ENCODE peak calls at places on chromosomes 12 and 14, in five cellular contexts. R is GM12878, H is HepG2, K is SK-N-SH, G is K562. B is an unnamed sample.

GRCh38 chr14:25111061-25111601 is 61.2 kb upstream of the STXBP6 start:
- DNase-seq in K (no peak), H (peak), G (no peak), R (no peak), B (no peak)

GRCh38 chr12:65899289-65899688 is 75.0 kb downstream of the HMGA2 start:
- DNase-seq in K (no peak), H (no peak), R (no peak), G (no peak), B (no peak)

GRCh38 chr14:82403972-82404371 is 870.3 kb upstream of the SEL1L start:
- DNase-seq in H (no peak), R (no peak), K (no peak), G (no peak), B (no peak)

GRCh38 chr14:43595373-43595772 is 911.7 kb downstream of the FSCB start:
- DNase-seq in H (no peak), K (no peak), R (no peak), G (no peak), B (no peak)

GRCh38 chr14:32657081-32657480 is 281.6 kb upstream of the NPAS3 start:
- DNase-seq in H (peak), G (no peak), K (no peak), R (peak), B (no peak)

GRCh38 chr12:113875681-113876080 is 90.4 kb downstream of the RBM19 start:
- DNase-seq in G (no peak), H (no peak), R (no peak), K (no peak), B (no peak)

GRCh38 chr14:97791906-97792305 is 994.7 kb downstream of the VRK1 start:
- DNase-seq in K (no peak), G (no peak), R (no peak), H (no peak), B (no peak)

GRCh38 chr12:47878918-47879481 is 25.8 kb downstream of the VDR start:
- DNase-seq in G (no peak), K (no peak), H (no peak), R (no peak), B (no peak)

GRCh38 chr12:93902192-93902591 is 225.0 kb downstream of the CRADD start:
- DNase-seq in G (no peak), R (no peak), K (no peak), H (no peak), B (no peak)

GRCh38 chr12:92124708-92125067 is 21.0 kb downstream of the BTG1 start:
- DNase-seq in R (no peak), K (no peak), H (no peak), G (no peak), B (no peak)

GRCh38 chr12:21695896-21696295 is 38.3 kb upstream of the LDHB start:
- DNase-seq in G (no peak), H (no peak), R (no peak), K (no peak), B (no peak)

GRCh38 chr14:99579903-99580570 is 24.0 kb downstream of the CCDC85C start:
- DNase-seq in R (no peak), K (peak), H (no peak), G (peak), B (peak)

GRCh38 chr14:105067140-105067968 is 2.1 kb upstream of the GPR132 start:
- DNase-seq in R (peak), H (no peak), K (no peak), G (no peak), B (no peak)

GRCh38 chr14:101116065-101116464 is 212.5 kb upstream of the RTL1 start:
- DNase-seq in G (no peak), H (no peak), R (no peak), K (no peak), B (no peak)

GRCh38 chr14:100629696-100630095 is 42.5 kb upstream of the BEGAIN start:
- DNase-seq in H (no peak), G (no peak), R (no peak), K (no peak), B (no peak)

GRCh38 chr12:8446642-8447547 is 8.9 kb upstream of the CLEC6A start:
- DNase-seq in G (no peak), K (no peak), R (no peak), H (no peak), B (no peak)

GRCh38 chr12:42483534-42483857 is 106.0 kb downstream of the PRICKLE1 start:
- DNase-seq in R (no peak), H (no peak), K (peak), G (peak), B (no peak)

GRCh38 chr12:14934511-14934910 is 3.8 kb downstream of the ERP27 start:
- DNase-seq in R (no peak), K (no peak), H (no peak), G (no peak), B (no peak)

GRCh38 chr12:42504049-42504448 is 85.5 kb downstream of the PRICKLE1 start:
- DNase-seq in G (no peak), H (no peak), R (no peak), K (peak), B (no peak)

GRCh38 chr14:32254952-32255679 is 52.0 kb upstream of the RNU6-8 start:
- DNase-seq in K (peak), G (peak), H (peak), R (no peak), B (peak)

GRCh38 chr12:32666018-32666417 is 13.1 kb upstream of the DNM1L start:
- DNase-seq in H (no peak), R (no peak), G (no peak), K (no peak), B (no peak)

GRCh38 chr14:101721951-101722661 is 39.4 kb upstream of the PPP2R5C start:
- DNase-seq in K (no peak), G (peak), R (no peak), H (peak), B (no peak)

GRCh38 chr12:46956451-46957035 is 122.9 kb upstream of the PCED1B start:
- DNase-seq in K (no peak), R (no peak), H (no peak), G (no peak), B (no peak)

GRCh38 chr14:63045612-63046320 is 508 bp upstream of the KCNH5 start:
- DNase-seq in G (no peak), K (peak), H (peak), R (no peak), B (no peak)

GRCh38 chr14:60356921-60357550 is 108.0 kb downstream of the PPM1A start:
- DNase-seq in G (no peak), R (no peak), K (peak), H (no peak), B (no peak)

GRCh38 chr12:50685641-50686040 is 78.3 kb upstream of the ATF1 start:
- DNase-seq in R (no peak), G (no peak), K (no peak), H (no peak), B (no peak)

GRCh38 chr12:53425515-53426150 is 2.0 kb downstream of the AMHR2 start:
- DNase-seq in H (no peak), K (no peak), G (peak), R (no peak), B (no peak)

GRCh38 chr12:53430116-53430515 is 6.5 kb downstream of the AMHR2 start:
- DNase-seq in R (no peak), G (no peak), H (no peak), K (no peak), B (no peak)

GRCh38 chr12:53431187-53431586 is 7.5 kb downstream of the AMHR2 start:
- DNase-seq in H (no peak), R (no peak), G (no peak), K (no peak), B (no peak)

GRCh38 chr12:53428741-53429140 is 5.1 kb downstream of the AMHR2 start:
- DNase-seq in H (no peak), R (no peak), K (no peak), G (no peak), B (no peak)

DNA sequence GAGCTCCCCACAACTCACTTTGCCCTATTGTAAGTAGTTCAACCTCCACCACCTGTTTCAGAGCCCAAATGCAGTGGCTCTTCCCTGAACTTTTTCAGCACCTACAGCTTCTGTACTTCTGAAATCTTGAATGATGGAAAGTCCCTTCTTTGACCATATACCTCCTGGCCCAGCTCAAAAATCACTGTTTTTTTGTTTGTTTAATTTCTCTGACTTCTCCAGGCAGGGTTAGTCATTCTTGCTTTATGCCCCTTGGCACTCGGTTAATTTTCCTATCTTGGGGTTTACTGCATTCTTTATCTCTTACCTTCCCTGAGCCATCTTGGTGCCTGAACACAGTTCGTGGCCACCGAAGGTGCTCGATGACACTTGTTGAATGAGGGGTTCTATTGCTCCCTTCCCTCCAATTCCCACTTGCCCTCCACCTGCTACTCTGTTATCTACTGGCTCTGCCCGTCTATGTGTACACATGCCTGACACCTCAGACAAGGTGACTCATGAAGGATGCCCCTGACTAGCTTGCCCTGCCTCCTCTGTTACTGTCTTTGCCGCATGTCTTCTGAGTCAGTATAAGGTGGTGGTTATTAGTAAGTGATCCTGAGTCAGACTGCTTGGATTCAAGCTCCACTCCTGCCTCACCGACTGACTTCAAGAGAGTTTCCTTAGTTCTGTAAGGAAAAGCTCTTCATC is 4.4 kb downstream of the AMHR2 start:
- DNase-seq in R (no peak), K (no peak), G (no peak), H (no peak), B (peak)
- TF ChIP-seq ZBTB33 in R (no peak), K (no peak), G (no peak), H (no peak), B (peak)

DNA sequence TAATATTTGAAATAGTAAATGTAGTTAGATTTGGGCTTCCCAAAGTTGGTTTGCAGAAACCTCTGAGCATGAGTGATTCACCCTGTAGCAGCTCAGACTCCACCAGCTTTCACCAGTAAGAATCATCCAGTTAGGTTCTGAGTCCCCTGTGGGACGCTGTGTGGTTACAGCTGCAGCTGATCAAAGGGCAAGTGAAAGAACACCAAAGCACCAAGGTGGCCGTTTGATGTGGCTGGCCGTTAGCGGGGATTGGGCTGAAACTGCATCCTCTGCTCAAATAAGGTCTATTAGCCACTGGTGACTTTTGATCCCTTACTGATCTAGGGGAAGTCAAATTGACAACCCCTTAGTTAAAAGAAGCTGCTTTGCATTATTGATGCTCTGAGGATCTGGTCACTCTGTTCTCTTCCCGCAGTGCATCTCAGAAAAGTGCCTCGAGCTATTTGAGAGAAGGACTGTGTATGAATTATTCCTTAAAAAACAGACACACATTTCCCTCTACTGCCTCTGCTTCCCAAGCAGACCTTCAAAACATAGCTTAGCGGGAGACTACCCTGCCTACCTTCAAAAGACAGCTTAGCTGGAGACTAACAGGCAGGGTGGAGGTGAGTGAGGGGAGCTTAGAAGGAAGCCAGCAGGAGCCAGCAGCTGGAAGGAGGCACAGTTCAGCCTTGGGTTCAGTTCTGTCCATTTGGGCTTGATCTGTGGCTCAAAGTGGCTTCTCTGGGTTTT is 3.7 kb downstream of the ABHD12B start:
- DNase-seq in H (peak), R (peak), G (no peak), K (no peak), B (no peak)
- TF ChIP-seq ZBTB33 in H (no peak), R (no peak), G (no peak), K (no peak), B (no peak)

GRCh38 chr12:45611495-45611894 is 118.0 kb upstream of the ARID2 start:
- DNase-seq in H (no peak), K (no peak), R (no peak), G (no peak), B (no peak)

GRCh38 chr12:45612044-45612794 is 117.3 kb upstream of the ARID2 start:
- DNase-seq in G (no peak), R (no peak), H (no peak), K (no peak), B (no peak)

GRCh38 chr12:45613855-45614254 is 115.7 kb upstream of the ARID2 start:
- DNase-seq in G (no peak), K (no peak), R (no peak), H (no peak), B (no peak)

GRCh38 chr12:45613306-45613705 is 116.2 kb upstream of the ARID2 start:
- DNase-seq in H (no peak), R (no peak), K (no peak), G (no peak), B (no peak)

GRCh38 chr12:45611061-45611460 is 118.4 kb upstream of the ARID2 start:
- DNase-seq in K (peak), R (no peak), G (no peak), H (no peak), B (no peak)
- TF ChIP-seq ZBTB33 in K (no peak), R (no peak), G (no peak), H (no peak), B (no peak)

GRCh38 chr12:121801601-121802484 is 2.0 kb upstream of the SETD1B start:
- DNase-seq in K (no peak), R (no peak), G (no peak), H (no peak), B (no peak)
- TF ChIP-seq ZBTB33 in K (no peak), R (no peak), G (no peak), H (no peak), B (no peak)

DNA sequence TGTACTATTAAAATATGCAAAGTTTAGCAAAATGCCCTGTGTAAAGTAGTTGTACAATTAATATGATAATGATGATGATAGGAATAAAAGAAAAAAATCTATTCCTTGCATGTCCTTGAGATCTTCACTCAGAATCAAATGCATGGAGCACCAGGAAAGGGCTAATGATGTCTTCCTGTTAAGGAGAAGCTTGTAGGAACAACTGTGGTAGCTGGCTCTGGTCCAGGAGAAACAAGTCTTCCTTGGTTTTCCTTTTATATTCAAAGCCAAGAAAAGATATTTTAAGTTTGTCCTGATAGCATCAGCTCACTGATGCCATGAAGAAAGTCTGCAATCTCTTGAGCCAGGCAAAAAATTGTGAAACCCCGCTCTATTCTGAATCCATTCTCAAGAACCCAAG is 138.9 kb downstream of the PIK3C2G start:
- DNase-seq in R (no peak), G (no peak), K (no peak), H (no peak), B (no peak)
- TF ChIP-seq ZBTB33 in R (no peak), G (no peak), K (no peak), H (no peak), B (no peak)

GRCh38 chr12:104219908-104220404 is 4.4 kb downstream of the TXNRD1 start:
- DNase-seq in K (peak), R (no peak), G (peak), H (peak), B (peak)
- TF ChIP-seq ZBTB33 in K (peak), R (no peak), G (no peak), H (no peak), B (peak)

GRCh38 chr14:85529803-85530574 is at the start of gene FLRT2:
- DNase-seq in R (no peak), G (no peak), K (no peak), H (no peak), B (no peak)
- TF ChIP-seq ZBTB33 in R (no peak), G (no peak), K (no peak), H (no peak), B (no peak)

DNA sequence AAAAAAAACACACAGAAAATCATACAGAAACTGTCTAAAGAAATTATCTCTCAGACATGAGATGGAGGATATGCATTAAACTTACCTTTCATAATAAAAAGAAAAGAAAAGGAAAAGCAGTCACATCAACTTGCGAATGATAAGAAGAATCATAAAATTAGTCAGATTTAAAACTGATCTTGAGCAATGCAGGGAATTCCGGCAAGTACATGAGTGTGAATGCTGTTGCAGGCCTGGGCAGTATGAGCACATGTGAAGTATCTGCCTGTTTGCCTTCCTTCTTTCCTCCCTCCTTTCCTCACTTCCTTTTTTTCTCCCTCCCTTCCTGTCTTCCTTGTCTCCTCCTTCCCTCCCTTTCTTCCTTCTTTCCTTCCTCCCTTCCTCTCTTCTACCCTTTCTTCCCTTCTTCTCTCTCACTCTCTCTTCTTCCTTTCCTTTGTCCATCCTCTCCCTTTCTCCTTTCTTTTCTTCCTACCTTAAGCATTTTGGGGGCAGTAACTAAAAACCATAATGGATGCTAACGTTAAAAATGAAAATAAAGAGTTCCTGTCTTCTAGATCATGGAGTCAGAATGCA is 38.5 kb upstream of the SLC6A15 start:
- DNase-seq in H (no peak), G (no peak), K (no peak), R (no peak), B (no peak)
- TF ChIP-seq ZBTB33 in H (no peak), G (no peak), K (no peak), R (no peak), B (no peak)

GRCh38 chr12:121240484-121241202 is 30.7 kb downstream of the P2RX4 start:
- DNase-seq in K (no peak), R (no peak), H (no peak), G (peak), B (no peak)

GRCh38 chr12:121238604-121239334 is 28.8 kb downstream of the P2RX4 start:
- DNase-seq in G (no peak), H (no peak), R (no peak), K (peak), B (no peak)

GRCh38 chr12:121239335-121239678 is 29.4 kb downstream of the P2RX4 start:
- DNase-seq in G (no peak), H (no peak), K (no peak), R (no peak), B (no peak)

GRCh38 chr12:121239704-121240420 is 29.9 kb downstream of the P2RX4 start:
- DNase-seq in H (no peak), R (no peak), G (no peak), K (no peak), B (no peak)

DNA sequence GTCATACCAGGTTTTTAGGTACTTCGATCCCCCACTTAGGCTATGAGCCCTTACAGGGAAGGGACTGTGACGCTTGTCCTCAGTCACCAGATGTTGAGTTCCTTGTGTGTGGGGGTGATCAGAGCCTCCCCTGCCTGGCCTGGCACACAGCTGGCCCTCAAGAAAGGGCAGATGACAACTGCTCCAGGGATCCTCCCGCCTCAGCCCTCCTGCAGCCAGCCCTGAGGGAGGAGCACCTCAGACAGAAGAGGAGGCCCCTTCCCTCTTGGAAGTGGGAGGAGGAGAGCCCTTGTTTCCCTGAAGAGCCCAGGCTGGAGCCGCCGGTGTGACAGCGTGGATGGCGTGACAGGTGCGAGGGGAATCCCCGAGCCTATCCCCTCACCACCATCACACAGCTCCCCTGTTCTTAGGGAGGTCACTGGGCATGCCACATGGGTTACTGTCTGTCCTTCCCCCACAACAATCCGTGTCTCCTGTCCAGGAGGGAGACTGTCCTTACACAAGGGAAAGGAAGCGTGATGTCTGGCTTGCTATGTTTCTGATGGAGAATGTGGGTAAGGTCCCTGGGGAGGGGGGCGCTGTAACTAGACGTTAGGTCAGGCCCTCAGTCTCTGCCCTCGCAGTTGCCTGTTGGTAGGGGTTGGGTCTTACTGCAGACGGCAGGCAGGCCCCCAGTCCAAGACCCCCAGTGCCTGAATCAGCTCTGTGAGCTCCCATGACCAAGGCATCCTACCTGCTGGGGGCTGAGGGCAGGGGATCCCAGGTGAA is 31.5 kb downstream of the P2RX4 start:
- DNase-seq in H (no peak), R (no peak), G (no peak), K (no peak), B (no peak)
- TF ChIP-seq ZBTB33 in H (no peak), R (no peak), G (no peak), K (no peak), B (no peak)